ENCODE peak calls at places on chromosomes 12 and 14, in four cellular contexts. One of them, this sample, is unnamed. For H3K9me3, the result is how much of the 10 kb centered on the place peaks cover.

GRCh38 chr14:98957211-98958047 is 314.6 kb downstream of the BCL11B start:
- DNase-seq in heart left ventricle: peak
- DNase-seq in AG04450: no peak
- DNase-seq in CD4-positive, alpha-beta T cell: no peak
- DNase-seq in this sample: no peak

GRCh38 chr14:35760143-35760542 is 49.0 kb downstream of the RALGAPA1 start:
- DNase-seq in heart left ventricle: no peak
- DNase-seq in AG04450: no peak
- DNase-seq in CD4-positive, alpha-beta T cell: no peak
- DNase-seq in this sample: no peak

GRCh38 chr14:54175298-54175942 is 218.8 kb upstream of the BMP4 start:
- DNase-seq in heart left ventricle: peak
- DNase-seq in AG04450: peak
- DNase-seq in CD4-positive, alpha-beta T cell: peak
- DNase-seq in this sample: peak

GRCh38 chr14:34122081-34122480 is 171.2 kb upstream of the EGLN3 start:
- DNase-seq in heart left ventricle: no peak
- DNase-seq in AG04450: no peak
- DNase-seq in CD4-positive, alpha-beta T cell: no peak
- DNase-seq in this sample: no peak

GRCh38 chr12:6215932-6216494 is 15.8 kb downstream of the CD9 start:
- DNase-seq in heart left ventricle: no peak
- DNase-seq in AG04450: no peak
- DNase-seq in CD4-positive, alpha-beta T cell: no peak
- DNase-seq in this sample: no peak

GRCh38 chr12:6092784-6093722 is 31.4 kb downstream of the VWF start:
- DNase-seq in heart left ventricle: no peak
- DNase-seq in AG04450: peak
- DNase-seq in CD4-positive, alpha-beta T cell: no peak
- DNase-seq in this sample: peak

GRCh38 chr14:31835049-31835448 is 242.1 kb upstream of the ARHGAP5 start:
- DNase-seq in heart left ventricle: no peak
- DNase-seq in AG04450: no peak
- DNase-seq in CD4-positive, alpha-beta T cell: no peak
- DNase-seq in this sample: no peak

GRCh38 chr12:3558255-3558654 is 67.3 kb downstream of the PRMT8 start:
- DNase-seq in heart left ventricle: no peak
- DNase-seq in AG04450: no peak
- DNase-seq in CD4-positive, alpha-beta T cell: no peak
- DNase-seq in this sample: no peak

GRCh38 chr12:130752692-130753230 is 36.7 kb upstream of the RIMBP2 start:
- DNase-seq in heart left ventricle: no peak
- DNase-seq in AG04450: no peak
- DNase-seq in CD4-positive, alpha-beta T cell: no peak
- DNase-seq in this sample: no peak

GRCh38 chr14:100533647-100534485 is 53.4 kb downstream of the BEGAIN start:
- DNase-seq in heart left ventricle: peak
- DNase-seq in AG04450: no peak
- DNase-seq in CD4-positive, alpha-beta T cell: no peak
- DNase-seq in this sample: peak

GRCh38 chr12:6962285-6963015 is 8.0 kb downstream of the PHB2 start:
- DNase-seq in heart left ventricle: no peak
- DNase-seq in AG04450: no peak
- DNase-seq in CD4-positive, alpha-beta T cell: no peak
- DNase-seq in this sample: no peak

GRCh38 chr14:85122690-85123089 is 407.3 kb upstream of the FLRT2 start:
- DNase-seq in heart left ventricle: no peak
- DNase-seq in AG04450: peak
- DNase-seq in CD4-positive, alpha-beta T cell: no peak
- DNase-seq in this sample: no peak

GRCh38 chr12:86724716-86725115 is 468.5 kb upstream of the MGAT4C start:
- DNase-seq in heart left ventricle: no peak
- DNase-seq in AG04450: peak
- DNase-seq in CD4-positive, alpha-beta T cell: no peak
- DNase-seq in this sample: no peak

GRCh38 chr14:76687611-76688372 is 73.5 kb upstream of the VASH1 start:
- DNase-seq in heart left ventricle: no peak
- DNase-seq in AG04450: no peak
- DNase-seq in CD4-positive, alpha-beta T cell: no peak
- DNase-seq in this sample: peak

GRCh38 chr12:24012528-24012927 is 63.1 kb upstream of the SOX5 start:
- DNase-seq in heart left ventricle: no peak
- DNase-seq in AG04450: no peak
- DNase-seq in CD4-positive, alpha-beta T cell: no peak
- DNase-seq in this sample: no peak

GRCh38 chr12:124754949-124755800 is 108.5 kb downstream of the SCARB1 start:
- DNase-seq in heart left ventricle: peak
- DNase-seq in AG04450: no peak
- DNase-seq in CD4-positive, alpha-beta T cell: no peak
- DNase-seq in this sample: peak

GRCh38 chr12:48017921-48018617 is 13.8 kb upstream of the COL2A1 start:
- DNase-seq in heart left ventricle: no peak
- DNase-seq in AG04450: no peak
- DNase-seq in CD4-positive, alpha-beta T cell: no peak
- DNase-seq in this sample: no peak

GRCh38 chr12:131452444-131452860 is 258.4 kb upstream of the SFSWAP start:
- DNase-seq in heart left ventricle: no peak
- DNase-seq in AG04450: no peak
- DNase-seq in CD4-positive, alpha-beta T cell: no peak
- DNase-seq in this sample: no peak

GRCh38 chr14:53979747-53980642 is 23.4 kb upstream of the BMP4 start:
- DNase-seq in heart left ventricle: peak
- DNase-seq in AG04450: no peak
- DNase-seq in CD4-positive, alpha-beta T cell: no peak
- DNase-seq in this sample: no peak

GRCh38 chr12:66304296-66304915 is 2.1 kb downstream of the HELB start:
- DNase-seq in heart left ventricle: no peak
- DNase-seq in AG04450: no peak
- DNase-seq in CD4-positive, alpha-beta T cell: no peak
- DNase-seq in this sample: no peak

GRCh38 chr14:102764220-102764671 is 13.0 kb upstream of the TRAF3 start:
- DNase-seq in heart left ventricle: no peak
- DNase-seq in AG04450: no peak
- DNase-seq in CD4-positive, alpha-beta T cell: no peak
- DNase-seq in this sample: no peak

GRCh38 chr12:74317078-74317581 is 220.5 kb upstream of the ATXN7L3B start:
- DNase-seq in heart left ventricle: peak
- DNase-seq in AG04450: no peak
- DNase-seq in CD4-positive, alpha-beta T cell: no peak
- DNase-seq in this sample: no peak

GRCh38 chr12:93722757-93723567 is 45.8 kb downstream of the CRADD start:
- DNase-seq in heart left ventricle: no peak
- DNase-seq in AG04450: no peak
- DNase-seq in CD4-positive, alpha-beta T cell: no peak
- DNase-seq in this sample: no peak

GRCh38 chr14:105385698-105386365 is 12.5 kb upstream of the TEX22 start:
- DNase-seq in heart left ventricle: no peak
- DNase-seq in AG04450: no peak
- DNase-seq in CD4-positive, alpha-beta T cell: no peak
- DNase-seq in this sample: no peak

GRCh38 chr12:54425696-54426095 is 6.6 kb upstream of the ITGA5 start:
- DNase-seq in heart left ventricle: no peak
- DNase-seq in AG04450: no peak
- DNase-seq in CD4-positive, alpha-beta T cell: no peak
- DNase-seq in this sample: no peak

GRCh38 chr14:54537651-54538050 is 27.9 kb downstream of the CGRRF1 start:
- DNase-seq in heart left ventricle: no peak
- DNase-seq in AG04450: no peak
- DNase-seq in CD4-positive, alpha-beta T cell: no peak
- DNase-seq in this sample: no peak

GRCh38 chr12:16021666-16022065 is 110.5 kb downstream of the DERA start:
- DNase-seq in heart left ventricle: no peak
- DNase-seq in AG04450: no peak
- DNase-seq in CD4-positive, alpha-beta T cell: no peak
- DNase-seq in this sample: no peak

GRCh38 chr14:88195676-88196075 is 127.4 kb downstream of the KCNK10 start:
- DNase-seq in heart left ventricle: no peak
- DNase-seq in AG04450: no peak
- DNase-seq in CD4-positive, alpha-beta T cell: no peak
- DNase-seq in this sample: no peak

GRCh38 chr14:89121961-89122675 is 294.9 kb downstream of the FOXN3 start:
- DNase-seq in heart left ventricle: no peak
- DNase-seq in AG04450: no peak
- DNase-seq in CD4-positive, alpha-beta T cell: no peak
- DNase-seq in this sample: no peak

GRCh38 chr14:33839193-33840076 is 111.4 kb downstream of the EGLN3 start:
- DNase-seq in heart left ventricle: peak
- DNase-seq in AG04450: no peak
- DNase-seq in CD4-positive, alpha-beta T cell: peak
- DNase-seq in this sample: no peak

GRCh38 chr14:35435177-35435576 is 30.6 kb upstream of the NFKBIA start:
- DNase-seq in heart left ventricle: no peak
- DNase-seq in AG04450: no peak
- DNase-seq in CD4-positive, alpha-beta T cell: no peak
- DNase-seq in this sample: no peak

GRCh38 chr14:50381008-50381407 is 15.7 kb downstream of the CDKL1 start:
- DNase-seq in heart left ventricle: no peak
- DNase-seq in AG04450: no peak
- DNase-seq in CD4-positive, alpha-beta T cell: no peak
- DNase-seq in this sample: no peak

GRCh38 chr14:91503000-91503504 is 7.1 kb downstream of the PPP4R3A start:
- DNase-seq in heart left ventricle: no peak
- DNase-seq in AG04450: no peak
- DNase-seq in CD4-positive, alpha-beta T cell: no peak
- DNase-seq in this sample: no peak

GRCh38 chr12:25883026-25883928 is 75.2 kb upstream of the RASSF8 start:
- DNase-seq in heart left ventricle: no peak
- DNase-seq in AG04450: no peak
- DNase-seq in CD4-positive, alpha-beta T cell: no peak
- DNase-seq in this sample: no peak

GRCh38 chr12:88258396-88258795 is 116.3 kb downstream of the TMTC3 start:
- DNase-seq in heart left ventricle: no peak
- DNase-seq in AG04450: no peak
- DNase-seq in CD4-positive, alpha-beta T cell: no peak
- DNase-seq in this sample: no peak

GRCh38 chr12:40693503-40693863 is 1.2 kb downstream of the CNTN1 start:
- DNase-seq in heart left ventricle: no peak
- DNase-seq in AG04450: no peak
- DNase-seq in CD4-positive, alpha-beta T cell: no peak
- DNase-seq in this sample: no peak

DNA sequence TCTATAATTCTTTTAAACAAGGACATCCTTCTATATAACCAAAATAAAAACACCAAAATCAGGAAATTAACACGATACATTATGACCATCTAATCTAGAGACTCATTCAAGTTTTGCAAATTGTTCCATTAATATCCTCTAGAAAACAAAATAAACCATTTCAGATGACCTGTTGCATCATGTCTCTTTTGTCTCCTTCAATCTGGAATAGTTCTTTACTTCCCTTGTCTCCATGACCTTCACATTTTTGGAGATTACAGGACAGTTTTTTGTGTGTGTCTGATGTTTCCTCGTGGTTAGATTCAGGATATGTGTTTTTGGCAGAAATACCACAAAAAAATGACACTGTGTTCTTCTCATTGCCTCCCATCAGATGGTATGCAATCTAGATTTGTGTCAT is 12.5 kb upstream of the DCAF4 start:
- DNase-seq in heart left ventricle: no peak
- DNase-seq in AG04450: no peak
- DNase-seq in CD4-positive, alpha-beta T cell: no peak
- DNase-seq in this sample: no peak
- H3K9me3 ChIP-seq in heart left ventricle: under half
- H3K9me3 ChIP-seq in AG04450: under half
- H3K9me3 ChIP-seq in CD4-positive, alpha-beta T cell: under half
- H3K9me3 ChIP-seq in this sample: under half

GRCh38 chr14:23469127-23469905 is at the start of gene NGDN:
- DNase-seq in heart left ventricle: peak
- DNase-seq in AG04450: peak
- DNase-seq in CD4-positive, alpha-beta T cell: peak
- DNase-seq in this sample: peak
- TF ChIP-seq CTCF in heart left ventricle: peak
- TF ChIP-seq CTCF in AG04450: peak
- TF ChIP-seq CTCF in CD4-positive, alpha-beta T cell: peak
- TF ChIP-seq CTCF in this sample: peak

GRCh38 chr12:34526946-34527345 is 504.6 kb downstream of the ALG10 start:
- DNase-seq in heart left ventricle: no peak
- DNase-seq in AG04450: no peak
- DNase-seq in CD4-positive, alpha-beta T cell: no peak
- DNase-seq in this sample: no peak
- H3K9me3 ChIP-seq in heart left ventricle: under half
- H3K9me3 ChIP-seq in AG04450: under half
- H3K9me3 ChIP-seq in CD4-positive, alpha-beta T cell: under half
- H3K9me3 ChIP-seq in this sample: under half

DNA sequence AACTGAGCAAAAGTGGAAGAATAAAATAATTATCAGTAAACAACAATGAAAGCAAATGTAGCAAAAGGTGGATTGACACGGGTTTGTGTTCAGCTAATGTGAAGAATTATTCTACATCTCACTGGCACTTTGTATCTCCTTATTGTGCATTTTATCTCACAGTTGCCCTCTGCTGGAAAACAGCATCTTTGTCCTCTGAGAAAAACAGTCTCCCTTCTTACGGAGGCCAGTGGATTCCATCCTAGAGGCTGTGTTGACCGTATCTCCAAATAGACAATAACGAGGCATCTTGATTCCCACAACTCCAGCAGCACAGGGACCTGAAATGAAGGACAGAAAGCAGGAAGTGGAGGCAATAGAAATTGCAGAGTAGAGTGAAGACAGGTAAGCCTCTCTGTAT is 51.3 kb upstream of the PLBD1 start:
- DNase-seq in heart left ventricle: peak
- DNase-seq in AG04450: no peak
- DNase-seq in CD4-positive, alpha-beta T cell: no peak
- DNase-seq in this sample: no peak
- TF ChIP-seq CTCF in heart left ventricle: peak
- TF ChIP-seq CTCF in AG04450: peak
- TF ChIP-seq CTCF in CD4-positive, alpha-beta T cell: peak
- TF ChIP-seq CTCF in this sample: peak

GRCh38 chr14:37615582-37616289 is 20.3 kb downstream of the TTC6 start:
- DNase-seq in heart left ventricle: no peak
- DNase-seq in AG04450: no peak
- DNase-seq in CD4-positive, alpha-beta T cell: no peak
- DNase-seq in this sample: no peak
- H3K9me3 ChIP-seq in heart left ventricle: under half
- H3K9me3 ChIP-seq in AG04450: under half
- H3K9me3 ChIP-seq in CD4-positive, alpha-beta T cell: under half
- H3K9me3 ChIP-seq in this sample: under half

GRCh38 chr12:95820096-95820703 is 29.6 kb upstream of the NTN4 start:
- DNase-seq in heart left ventricle: no peak
- DNase-seq in AG04450: peak
- DNase-seq in CD4-positive, alpha-beta T cell: no peak
- DNase-seq in this sample: no peak
- TF ChIP-seq CTCF in heart left ventricle: peak
- TF ChIP-seq CTCF in AG04450: peak
- TF ChIP-seq CTCF in CD4-positive, alpha-beta T cell: no peak
- TF ChIP-seq CTCF in this sample: peak